ENCODE peak calls at places on chromosomes 7 and 10, in six cellular contexts. T is spleen, H is coronary artery, V is foreskin fibroblast, P is transverse colon, A is fibroblast of lung. U is an unnamed sample.

GRCh38 chr10:58237014-58237830 is 30.5 kb downstream of the IPMK start:
- DNase-seq in A (peak; percentile 96), P (no peak), V (peak; percentile 76), H (no peak), T (no peak), U (peak; percentile 76)

GRCh38 chr10:128976886-128977285 is 490.2 kb upstream of the MGMT start:
- DNase-seq in V (no peak), A (no peak), P (no peak), H (no peak), T (peak; percentile 54), U (no peak)

GRCh38 chr10:116613486-116613885 is 7.3 kb upstream of the PNLIPRP2 start:
- DNase-seq in P (no peak), H (no peak), V (no peak), A (no peak), T (no peak), U (no peak)

GRCh38 chr10:77160679-77161078 is 476.9 kb downstream of the KCNMA1 start:
- DNase-seq in V (peak; percentile 87), T (no peak), A (peak; percentile 98), P (no peak), H (no peak), U (peak; percentile 66)

GRCh38 chr7:2795906-2796305 is 48.2 kb downstream of the GNA12 start:
- DNase-seq in V (no peak), H (no peak), A (no peak), P (no peak), T (no peak), U (no peak)

GRCh38 chr10:129870926-129871660 is 93.0 kb downstream of the EBF3 start:
- DNase-seq in V (peak; percentile 9), A (no peak), H (no peak), P (no peak), T (no peak), U (no peak)

GRCh38 chr7:81616951-81617350 is 152.9 kb downstream of the HGF start:
- DNase-seq in V (peak; percentile 57), T (no peak), A (peak; percentile 83), H (no peak), P (no peak), U (no peak)

GRCh38 chr7:113912881-113913280 is 5.9 kb downstream of the PPP1R3A start:
- DNase-seq in A (no peak), H (no peak), V (no peak), T (no peak), P (no peak), U (no peak)

GRCh38 chr10:132297521-132297920 is 10.2 kb downstream of the STK32C start:
- DNase-seq in V (no peak), T (no peak), P (no peak), H (no peak), A (no peak), U (no peak)

GRCh38 chr7:134388336-134389019 is 70.4 kb downstream of the AKR1B1 start:
- DNase-seq in A (no peak), T (no peak), V (no peak), H (no peak), P (no peak), U (no peak)

GRCh38 chr10:95260397-95260881 is 30.4 kb downstream of the PDLIM1 start:
- DNase-seq in T (no peak), V (peak; percentile 67), H (no peak), A (peak; percentile 96), P (no peak), U (peak; percentile 57)

GRCh38 chr10:78860260-78860914 is 208.4 kb upstream of the ZMIZ1 start:
- DNase-seq in H (peak; percentile 59), P (no peak), V (no peak), T (no peak), A (no peak), U (no peak)

GRCh38 chr10:127016331-127016730 is 111.1 kb downstream of the DOCK1 start:
- DNase-seq in H (no peak), P (no peak), V (no peak), T (no peak), A (no peak), U (no peak)

GRCh38 chr10:44197646-44198045 is 187.3 kb downstream of the CXCL12 start:
- DNase-seq in V (no peak), A (no peak), H (no peak), P (no peak), T (no peak), U (no peak)

GRCh38 chr7:26657139-26657753 is 207.1 kb downstream of the SKAP2 start:
- DNase-seq in H (no peak), V (no peak), T (no peak), A (no peak), P (no peak), U (no peak)

GRCh38 chr7:82044497-82045080 is 274.7 kb upstream of the HGF start:
- DNase-seq in V (peak; percentile 47), T (no peak), A (peak; percentile 41), H (no peak), P (peak; percentile 14), U (no peak)

GRCh38 chr10:689433-690226 is at the start of gene DIP2C:
- DNase-seq in P (peak; percentile 67), H (no peak), A (peak; percentile 80), V (peak; percentile 73), T (no peak), U (no peak)

GRCh38 chr10:77971804-77972144 is 45.2 kb upstream of the DLG5 start:
- DNase-seq in P (no peak), H (no peak), A (no peak), V (no peak), T (peak; percentile 18), U (no peak)

GRCh38 chr7:13197501-13197900 is 510.1 kb downstream of the ARL4A start:
- DNase-seq in P (no peak), V (no peak), T (no peak), A (peak; percentile 78), H (no peak), U (no peak)

DNA sequence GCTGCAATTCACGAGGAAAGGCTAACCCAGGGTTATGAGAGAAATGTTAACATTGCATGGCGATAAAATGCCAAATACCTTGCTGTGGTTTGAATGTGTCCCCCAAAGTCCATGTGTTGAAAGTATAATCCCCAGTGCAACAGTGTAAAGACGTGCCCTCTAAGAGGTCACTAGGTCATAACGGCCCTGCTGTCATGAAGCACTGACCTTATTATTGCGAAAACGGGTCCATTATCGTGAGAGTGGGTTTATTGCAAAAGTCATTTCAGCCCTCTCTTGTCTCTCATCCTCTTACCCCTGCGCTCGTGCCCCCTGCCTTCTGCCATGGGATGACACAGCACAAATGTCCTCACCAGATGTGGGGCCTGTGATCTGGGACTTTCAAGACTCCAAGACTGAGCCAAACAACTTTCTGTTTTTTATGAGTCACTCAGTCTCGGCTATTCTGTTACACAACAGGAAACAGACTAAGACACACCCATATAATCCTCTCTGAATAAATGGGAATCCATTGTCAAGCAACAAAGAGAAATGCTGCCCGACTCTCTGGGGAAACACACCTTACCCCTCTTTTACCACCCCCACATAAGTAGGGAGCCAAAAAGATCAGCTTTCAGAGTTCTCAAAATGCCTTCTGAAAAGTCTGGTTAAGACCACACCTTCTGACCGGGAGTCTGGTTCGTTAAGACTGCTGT is 73.1 kb upstream of the UCN3 start:
- DNase-seq in V (peak; percentile 84), A (peak; percentile 68), T (peak; percentile 81), H (no peak), P (peak; percentile 43), U (peak; percentile 86)
- TF ChIP-seq CTCF in V (no peak), A (no peak), T (no peak), H (no peak), P (no peak), U (no peak)

GRCh38 chr7:64889686-64890162 is 13.3 kb upstream of the ZNF273 start:
- DNase-seq in T (no peak), A (no peak), P (no peak), H (peak; percentile 70), V (no peak), U (no peak)

GRCh38 chr7:64888901-64889685 is 14.0 kb upstream of the ZNF273 start:
- DNase-seq in T (peak; percentile 88), V (no peak), P (peak; percentile 35), H (peak; percentile 78), A (no peak), U (no peak)

GRCh38 chr7:64888561-64888900 is 14.5 kb upstream of the ZNF273 start:
- DNase-seq in H (no peak), T (no peak), A (no peak), V (no peak), P (no peak), U (no peak)

GRCh38 chr7:64886956-64887545 is 16.0 kb upstream of the ZNF273 start:
- DNase-seq in A (no peak), V (no peak), P (no peak), T (no peak), H (no peak), U (no peak)

DNA sequence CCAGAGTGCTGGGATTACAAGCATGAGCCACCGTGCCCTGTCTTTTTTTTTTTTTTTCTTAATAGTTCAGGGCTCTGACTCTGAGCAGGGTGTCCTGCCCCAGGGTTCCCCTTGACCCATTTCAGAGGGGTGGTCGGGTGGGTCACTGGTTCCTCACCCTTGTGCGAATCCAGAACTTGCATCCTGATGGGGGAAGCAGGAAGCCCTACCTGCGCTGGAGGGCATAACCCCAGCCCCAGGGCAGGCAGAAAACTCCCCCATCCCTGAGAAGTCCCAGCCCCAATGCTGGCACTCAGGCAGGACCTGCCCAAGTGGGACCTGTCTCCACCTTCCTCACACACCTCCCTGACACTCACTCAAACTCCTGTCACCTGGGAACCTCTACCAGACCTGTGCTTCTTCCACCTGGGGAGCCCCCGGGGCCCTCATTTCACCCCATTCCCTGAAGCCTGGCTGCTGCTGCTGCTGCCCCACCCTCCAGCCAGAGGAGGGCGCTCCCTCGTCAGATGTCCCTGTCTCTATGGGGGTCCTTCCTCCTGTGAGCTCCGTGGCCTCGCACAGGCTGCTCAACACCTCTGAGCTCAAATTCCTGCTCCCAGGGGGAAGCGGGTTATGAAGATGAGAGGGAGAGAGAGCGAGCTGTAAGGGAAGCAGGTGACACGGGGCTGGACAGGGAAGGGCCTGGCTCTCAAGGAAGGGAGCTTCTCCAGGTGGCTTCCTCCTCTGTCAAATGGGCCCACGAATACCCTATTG is 15.1 kb upstream of the ZNF273 start:
- DNase-seq in H (peak; percentile 69), P (peak; percentile 60), V (no peak), T (no peak), A (no peak), U (no peak)
- H3K4me3 ChIP-seq in H (peak overlapping the region; percentile 70), P (peak overlapping the region; percentile 65), V (no peak overlapping the region), T (peak overlapping the region; percentile 47), A (peak overlapping the region; percentile 24), U (no peak overlapping the region)

GRCh38 chr7:138167222-138167621 is 91.0 kb downstream of the AKR1D1 start:
- DNase-seq in H (no peak), T (no peak), V (no peak), P (no peak), A (peak; percentile 10), U (no peak)
- TF ChIP-seq CTCF in H (no peak), T (no peak), V (no peak), P (no peak), A (no peak), U (no peak)

DNA sequence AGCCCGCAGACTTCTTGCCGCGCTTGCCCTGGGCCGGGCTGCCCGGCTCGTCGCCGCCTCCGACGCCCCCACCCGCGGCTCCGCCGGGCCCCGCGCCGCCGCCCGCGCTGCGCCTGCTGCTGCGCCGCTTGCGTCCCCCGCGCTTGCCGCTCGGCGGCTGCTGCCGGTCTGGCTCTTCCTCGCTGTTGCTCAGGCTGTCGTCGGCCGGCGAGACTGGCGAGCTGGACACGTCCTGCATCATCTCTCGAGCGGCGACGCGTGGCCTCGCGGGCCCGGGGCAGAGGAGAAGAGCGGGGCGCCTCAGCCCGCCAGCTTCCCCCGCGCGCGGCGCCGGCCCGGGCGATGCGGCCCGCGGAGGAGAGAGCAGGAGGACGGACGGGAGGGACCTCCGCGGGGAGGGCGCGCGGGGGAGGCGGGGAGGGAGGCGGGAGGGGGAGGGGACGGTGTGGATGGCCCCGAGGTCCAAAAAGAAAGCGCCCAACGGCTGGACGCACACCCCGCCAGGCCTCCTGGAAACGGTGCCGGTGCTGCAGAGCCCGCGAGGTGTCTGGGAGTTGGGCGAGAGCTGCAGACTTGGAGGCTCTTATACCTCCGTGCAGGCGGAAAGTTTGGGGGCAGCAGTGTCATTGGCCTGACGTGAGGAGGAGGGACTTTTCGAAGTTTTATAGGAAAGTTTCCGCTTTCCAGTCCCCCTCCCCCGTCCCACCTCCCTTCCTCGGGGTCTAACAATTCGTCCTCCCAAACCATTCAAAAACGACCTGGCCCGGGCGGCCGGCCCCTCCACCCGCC is at the start of gene TWIST1:
- DNase-seq in A (peak; percentile 90), P (no peak), T (peak; percentile 72), H (no peak), V (peak; percentile 99), U (peak; percentile 94)
- H3K4me3 ChIP-seq in A (peak within 1 kb of the TSS; percentile 70), P (peak within 1 kb of the TSS; percentile 71), T (peak within 1 kb of the TSS; percentile 34), H (peak within 1 kb of the TSS; percentile 83), V (peak within 1 kb of the TSS; percentile 63), U (peak within 1 kb of the TSS; percentile 94)

U was measured in HFF-Myc.